ENCODE peak calls at places on chromosomes 12 and 14, in five cellular contexts. N, V, Q, T and J are unnamed samples.

GRCh38 chr12:51886021-51886710 is 1.7 kb upstream of the ANKRD33 start:
- DNase-seq in N (peak), V (peak), Q (peak), T (no peak), J (peak)

GRCh38 chr12:68446896-68447806 is 115.0 kb upstream of the MDM1 start:
- DNase-seq in N (no peak), V (no peak), Q (no peak), T (no peak), J (no peak)

GRCh38 chr12:57840701-57841100 is 5.8 kb downstream of the CTDSP2 start:
- DNase-seq in N (peak), V (no peak), Q (peak), T (no peak), J (no peak)

GRCh38 chr14:54538055-54538454 is 28.3 kb downstream of the CGRRF1 start:
- DNase-seq in N (no peak), V (no peak), Q (no peak), T (no peak), J (no peak)

GRCh38 chr12:78470354-78471195 is 394.0 kb upstream of the SYT1 start:
- DNase-seq in N (peak), V (no peak), Q (peak), T (no peak), J (no peak)

GRCh38 chr12:123790901-123791486 is 28.9 kb downstream of the DNAH10 start:
- DNase-seq in N (no peak), V (no peak), Q (no peak), T (no peak), J (no peak)

GRCh38 chr12:42859612-42860011 is 270.1 kb upstream of the PRICKLE1 start:
- DNase-seq in N (peak), V (no peak), Q (peak), T (no peak), J (no peak)

GRCh38 chr14:101201535-101202125 is 298.1 kb upstream of the RTL1 start:
- DNase-seq in N (no peak), V (no peak), Q (no peak), T (peak), J (no peak)

GRCh38 chr12:50764116-50764860 is 387 bp downstream of the ATF1 start:
- DNase-seq in N (peak), V (no peak), Q (no peak), T (no peak), J (peak)

GRCh38 chr12:132178314-132178713 is 34.1 kb downstream of the NOC4L start:
- DNase-seq in N (no peak), V (no peak), Q (no peak), T (no peak), J (no peak)

GRCh38 chr12:113347892-113348291 is 10.5 kb upstream of the PLBD2 start:
- DNase-seq in N (no peak), V (no peak), Q (no peak), T (no peak), J (no peak)

GRCh38 chr14:65277027-65277426 is 135.5 kb upstream of the FUT8 start:
- DNase-seq in N (peak), V (peak), Q (no peak), T (no peak), J (no peak)

GRCh38 chr12:110576504-110576903 is 6.6 kb downstream of the PPTC7 start:
- DNase-seq in N (no peak), V (no peak), Q (no peak), T (no peak), J (no peak)

GRCh38 chr14:94390372-94391086 is 2.1 kb upstream of the SERPINA1 start:
- DNase-seq in N (no peak), V (no peak), Q (peak), T (no peak), J (no peak)

GRCh38 chr12:109670647-109671046 is 43.0 kb upstream of the FAM222A start:
- DNase-seq in N (no peak), V (no peak), Q (no peak), T (no peak), J (no peak)

GRCh38 chr12:15688202-15688736 is 100.9 kb downstream of the EPS8 start:
- DNase-seq in N (no peak), V (no peak), Q (peak), T (no peak), J (no peak)

GRCh38 chr14:53626771-53627170 is 329.9 kb downstream of the BMP4 start:
- DNase-seq in N (no peak), V (no peak), Q (no peak), T (no peak), J (no peak)

GRCh38 chr12:91138337-91138905 is 27.1 kb upstream of the LUM start:
- DNase-seq in N (no peak), V (no peak), Q (no peak), T (no peak), J (no peak)

GRCh38 chr12:122610911-122611310 is 83.9 kb downstream of the KNTC1 start:
- DNase-seq in N (peak), V (peak), Q (no peak), T (no peak), J (no peak)

GRCh38 chr12:90124914-90125313 is 416.3 kb upstream of the ATP2B1 start:
- DNase-seq in N (no peak), V (no peak), Q (no peak), T (no peak), J (no peak)

GRCh38 chr12:100672075-100672592 is 98.7 kb downstream of the GAS2L3 start:
- DNase-seq in N (no peak), V (no peak), Q (no peak), T (no peak), J (no peak)

GRCh38 chr14:102586420-102587119 is 5.9 kb upstream of the RCOR1 start:
- DNase-seq in N (peak), V (no peak), Q (no peak), T (no peak), J (no peak)

GRCh38 chr12:4027412-4027811 is 154.2 kb upstream of the PARP11 start:
- DNase-seq in N (peak), V (no peak), Q (no peak), T (no peak), J (peak)

GRCh38 chr12:77724367-77724957 is 106.2 kb upstream of the NAV3 start:
- DNase-seq in N (peak), V (no peak), Q (no peak), T (no peak), J (no peak)

GRCh38 chr14:56119221-56119967 is 1.2 kb downstream of the PELI2 start:
- DNase-seq in N (peak), V (no peak), Q (peak), T (no peak), J (peak)

GRCh38 chr12:14619731-14620501 is 52.2 kb upstream of the PLBD1 start:
- DNase-seq in N (no peak), V (no peak), Q (no peak), T (no peak), J (no peak)

GRCh38 chr14:22071001-22071400 is 397.4 kb upstream of the OR4E1 start:
- DNase-seq in N (no peak), V (no peak), Q (no peak), T (no peak), J (peak)

GRCh38 chr12:90102957-90103652 is 394.5 kb upstream of the ATP2B1 start:
- DNase-seq in N (peak), V (peak), Q (no peak), T (no peak), J (no peak)

GRCh38 chr12:75661927-75662326 is 150.5 kb upstream of the KRR1 start:
- DNase-seq in N (peak), V (no peak), Q (no peak), T (no peak), J (no peak)

GRCh38 chr12:6970096-6970527 is 352 bp downstream of the PHB2 start:
- DNase-seq in N (no peak), V (no peak), Q (no peak), T (no peak), J (no peak)

GRCh38 chr14:22375321-22375930 is 213.6 kb downstream of the DAD1 start:
- DNase-seq in N (peak), V (peak), Q (peak), T (no peak), J (no peak)

GRCh38 chr12:9732966-9733461 is at the start of gene CLECL1:
- DNase-seq in N (no peak), V (no peak), Q (no peak), T (no peak), J (no peak)

GRCh38 chr14:78220273-78220672 is 50.1 kb downstream of the NRXN3 start:
- DNase-seq in N (no peak), V (no peak), Q (no peak), T (no peak), J (no peak)

GRCh38 chr12:104535383-104535782 is 78.6 kb downstream of the CHST11 start:
- DNase-seq in N (peak), V (no peak), Q (no peak), T (no peak), J (no peak)

GRCh38 chr12:5796171-5797091 is 148.6 kb downstream of the ANO2 start:
- DNase-seq in N (peak), V (no peak), Q (peak), T (no peak), J (no peak)

GRCh38 chr12:58148405-58148804 is 207.0 kb downstream of the ATP23 start:
- DNase-seq in N (peak), V (peak), Q (no peak), T (no peak), J (no peak)

DNA sequence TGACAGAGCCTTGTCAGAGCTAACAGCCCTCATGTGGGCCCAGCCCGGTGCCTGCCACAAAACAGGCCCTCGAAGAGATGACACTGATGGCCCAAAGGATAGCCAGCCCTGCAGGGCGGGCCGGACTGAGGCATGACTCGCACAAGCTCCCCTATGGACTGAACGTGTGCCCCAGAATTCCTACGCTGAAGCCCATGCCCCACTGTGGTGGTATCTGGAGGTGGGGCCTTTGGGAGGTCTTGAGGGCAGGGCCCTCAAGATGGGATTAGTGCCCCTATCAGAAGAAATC is 38.6 kb downstream of the CHGA start:
- DNase-seq in N (no peak), V (no peak), Q (no peak), T (no peak), J (no peak)
- H3K27ac ChIP-seq in N (no peak), V (no peak), Q (no peak), T (no peak), J (no peak)

GRCh38 chr14:96501746-96502620 is at the start of gene PAPOLA:
- DNase-seq in N (peak), V (peak), Q (peak), T (peak), J (peak)
- TF ChIP-seq CTCF in N (peak), V (no peak), Q (no peak), T (no peak), J (no peak)

DNA sequence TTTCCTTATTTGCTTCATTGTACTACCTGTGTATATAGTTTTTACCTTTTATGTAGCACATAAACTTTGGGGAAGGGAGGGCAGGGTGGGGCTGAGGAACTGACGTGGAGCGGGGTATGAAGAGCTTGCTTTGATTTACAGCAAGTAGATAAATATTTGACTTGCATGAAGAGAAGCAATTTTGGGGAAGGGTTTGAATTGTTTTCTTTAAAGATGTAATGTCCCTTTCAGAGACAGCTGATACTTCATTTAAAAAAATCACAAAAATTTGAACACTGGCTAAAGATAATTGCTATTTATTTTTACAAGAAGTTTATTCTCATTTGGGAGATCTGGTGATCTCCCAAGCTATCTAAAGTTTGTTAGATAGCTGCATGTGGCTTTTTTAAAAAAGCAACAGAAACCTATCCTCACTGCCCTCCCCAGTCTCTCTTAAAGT is 4.1 kb downstream of the CDKN1B start:
- DNase-seq in N (no peak), V (no peak), Q (no peak), T (no peak), J (no peak)
- H3K4me3 ChIP-seq in N (no peak), V (peak), Q (peak), T (no peak), J (peak)

GRCh38 chr14:52400846-52401245 is 86.7 kb downstream of the PTGER2 start:
- DNase-seq in N (no peak), V (no peak), Q (no peak), T (no peak), J (no peak)
- H3K27ac ChIP-seq in N (peak), V (no peak), Q (no peak), T (no peak), J (no peak)

DNA sequence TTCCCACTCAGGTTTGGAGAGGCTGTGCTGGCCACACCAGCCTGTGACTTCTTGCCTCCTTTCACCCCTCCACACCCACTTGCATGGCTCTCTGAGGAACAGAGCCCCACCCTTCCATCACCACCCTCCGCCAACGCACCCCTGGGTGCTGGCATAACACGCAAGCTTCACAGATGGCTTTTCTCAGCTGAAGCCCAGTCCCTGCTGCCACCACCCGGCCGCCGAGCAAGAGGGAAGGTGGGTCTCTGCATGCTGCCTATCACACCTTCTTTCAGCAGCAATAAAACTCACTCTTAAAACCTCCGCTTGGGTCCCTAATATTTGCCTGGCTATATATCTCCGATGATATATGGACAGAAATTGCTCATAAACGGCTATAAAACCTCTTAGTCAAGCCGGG is 41.6 kb downstream of the SMUG1 start:
- DNase-seq in N (no peak), V (no peak), Q (no peak), T (no peak), J (no peak)
- TF ChIP-seq CTCF in N (no peak), V (no peak), Q (peak), T (no peak), J (no peak)

GRCh38 chr12:115451785-115452736 is 768.1 kb upstream of the TBX3 start:
- DNase-seq in N (peak), V (no peak), Q (no peak), T (no peak), J (no peak)
- H3K4me3 ChIP-seq in N (peak), V (no peak), Q (peak), T (peak), J (no peak)

DNA sequence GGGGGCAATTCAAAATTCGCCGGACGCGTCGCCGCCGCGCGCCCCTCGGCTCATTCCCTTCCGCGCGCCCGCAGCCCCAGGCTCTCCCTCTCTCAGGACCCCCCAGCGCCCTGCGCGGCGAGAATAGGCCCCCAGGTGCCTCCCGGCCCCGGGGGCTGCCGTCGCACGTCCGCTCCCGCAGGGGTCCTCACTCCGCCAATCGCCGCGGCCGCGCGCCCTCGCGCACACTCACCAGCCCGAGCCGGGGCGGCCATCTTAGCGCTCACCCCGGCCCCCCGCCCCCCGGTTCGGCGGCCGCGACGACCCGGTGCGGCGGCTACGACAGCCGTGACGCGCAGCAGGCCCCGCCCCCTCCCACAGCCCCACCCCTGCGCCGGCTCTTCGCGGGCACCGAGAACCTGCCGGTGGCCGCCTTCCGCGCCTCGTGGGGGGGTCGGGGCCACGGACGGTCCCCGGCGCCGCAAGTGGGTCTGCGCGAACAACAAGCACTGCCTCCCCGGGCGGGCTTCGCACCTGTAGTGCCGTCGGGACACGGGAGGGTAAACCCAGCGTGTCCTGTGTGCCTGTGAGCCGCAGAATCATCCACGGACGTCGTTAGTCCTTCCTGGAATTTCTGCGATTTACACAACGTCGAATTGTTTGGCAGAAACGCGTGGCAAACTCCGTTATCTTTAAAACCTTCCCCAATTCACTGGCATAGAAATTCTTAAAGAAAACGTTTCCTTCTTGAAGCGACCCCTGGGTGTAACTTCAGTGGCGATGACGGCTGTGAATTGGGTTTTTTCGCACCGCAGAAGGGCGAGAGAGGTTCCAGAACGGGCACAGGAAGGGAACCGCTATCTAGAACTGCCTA is 2.5 kb downstream of the USP44 start:
- DNase-seq in N (peak), V (no peak), Q (peak), T (no peak), J (peak)
- H3K27ac ChIP-seq in N (peak), V (no peak), Q (peak), T (peak), J (peak)

GRCh38 chr14:99198746-99199145 is 73.3 kb downstream of the BCL11B start:
- DNase-seq in N (no peak), V (no peak), Q (no peak), T (no peak), J (no peak)

GRCh38 chr14:99201351-99202073 is 70.5 kb downstream of the BCL11B start:
- DNase-seq in N (no peak), V (no peak), Q (no peak), T (no peak), J (no peak)

GRCh38 chr14:99200654-99201005 is 71.4 kb downstream of the BCL11B start:
- DNase-seq in N (no peak), V (no peak), Q (no peak), T (no peak), J (no peak)

GRCh38 chr14:99202516-99202915 is 69.5 kb downstream of the BCL11B start:
- DNase-seq in N (no peak), V (no peak), Q (no peak), T (no peak), J (no peak)

GRCh38 chr14:99199854-99200653 is 71.9 kb downstream of the BCL11B start:
- DNase-seq in N (no peak), V (no peak), Q (no peak), T (no peak), J (no peak)
- TF ChIP-seq CTCF in N (no peak), V (no peak), Q (peak), T (no peak), J (no peak)